ENCODE peak calls at places on chromosomes 12 and 14, in eight cellular contexts. B, M, J, L, T, A, P and G are unnamed samples.

GRCh38 chr12:112682586-112682985 is 109.0 kb upstream of the RPH3A start:
- DNase-seq in B (no peak), M (no peak), J (no peak), L (no peak), T (no peak), A (no peak), P (no peak), G (no peak)

GRCh38 chr14:64465208-64465821 is at the start of gene AKAP5:
- DNase-seq in B (peak; percentile 67), M (peak; percentile 53), J (no peak), L (peak; percentile 91), T (peak; percentile 94), A (peak; percentile 79), P (peak; percentile 96), G (peak; percentile 60)

GRCh38 chr14:33163109-33163508 is 224.4 kb downstream of the NPAS3 start:
- DNase-seq in B (no peak), M (no peak), J (no peak), L (no peak), T (no peak), A (no peak), P (no peak), G (peak; percentile 11)

GRCh38 chr14:23091294-23092225 is 3.4 kb downstream of the ACIN1 start:
- DNase-seq in B (no peak), M (no peak), J (no peak), L (no peak), T (no peak), A (no peak), P (no peak), G (no peak)

GRCh38 chr12:122227341-122227740 is 1.5 kb upstream of the DIABLO start:
- DNase-seq in B (no peak), M (no peak), J (no peak), L (no peak), T (no peak), A (no peak), P (peak; percentile 64), G (no peak)

GRCh38 chr12:19183121-19183838 is 53.7 kb downstream of the PLEKHA5 start:
- DNase-seq in B (no peak), M (no peak), J (no peak), L (peak; percentile 63), T (peak; percentile 20), A (peak; percentile 16), P (no peak), G (no peak)

GRCh38 chr12:42887657-42888056 is 298.1 kb upstream of the PRICKLE1 start:
- DNase-seq in B (no peak), M (peak; percentile 68), J (no peak), L (no peak), T (no peak), A (no peak), P (no peak), G (no peak)

GRCh38 chr14:35847636-35848035 is 21.5 kb downstream of the BRMS1L start:
- DNase-seq in B (no peak), M (no peak), J (no peak), L (no peak), T (no peak), A (no peak), P (no peak), G (no peak)

GRCh38 chr12:15404485-15404884 is 82.2 kb downstream of the PTPRO start:
- DNase-seq in B (no peak), M (peak; percentile 19), J (no peak), L (no peak), T (no peak), A (no peak), P (no peak), G (no peak)

GRCh38 chr14:43438056-43438455 is 1069.0 kb downstream of the FSCB start:
- DNase-seq in B (peak; percentile 14), M (no peak), J (no peak), L (no peak), T (no peak), A (no peak), P (no peak), G (no peak)

GRCh38 chr12:54193437-54193836 is 4.7 kb upstream of the SMUG1 start:
- DNase-seq in B (no peak), M (no peak), J (no peak), L (no peak), T (no peak), A (no peak), P (peak; percentile 47), G (no peak)

GRCh38 chr14:103008768-103009342 is 48.5 kb downstream of the CDC42BPB start:
- DNase-seq in B (no peak), M (peak; percentile 61), J (no peak), L (no peak), T (no peak), A (no peak), P (no peak), G (no peak)

GRCh38 chr12:113241191-113242017 is 20.1 kb downstream of the TPCN1 start:
- DNase-seq in B (peak; percentile 19), M (peak; percentile 97), J (no peak), L (no peak), T (no peak), A (peak; percentile 78), P (no peak), G (no peak)

GRCh38 chr14:76603713-76604112 is 157.6 kb upstream of the VASH1 start:
- DNase-seq in B (no peak), M (no peak), J (no peak), L (no peak), T (no peak), A (no peak), P (no peak), G (no peak)

GRCh38 chr12:75754698-75755097 is 243.3 kb upstream of the KRR1 start:
- DNase-seq in B (no peak), M (no peak), J (no peak), L (no peak), T (no peak), A (no peak), P (no peak), G (no peak)

GRCh38 chr14:94775082-94775874 is 5.4 kb upstream of the GSC start:
- DNase-seq in B (no peak), M (no peak), J (no peak), L (peak; percentile 67), T (peak; percentile 69), A (no peak), P (no peak), G (no peak)

GRCh38 chr12:98198261-98198982 is 317.0 kb upstream of the TMPO start:
- DNase-seq in B (no peak), M (peak; percentile 2), J (no peak), L (peak; percentile 30), T (no peak), A (no peak), P (no peak), G (peak; percentile 11)

GRCh38 chr12:119725523-119725922 is 57.6 kb downstream of the PRKAB1 start:
- DNase-seq in B (no peak), M (no peak), J (no peak), L (no peak), T (no peak), A (no peak), P (no peak), G (no peak)

GRCh38 chr12:54032627-54033100 is at the start of gene HOXC5:
- DNase-seq in B (peak; percentile 53), M (peak; percentile 84), J (peak; percentile 54), L (peak; percentile 94), T (peak; percentile 85), A (peak; percentile 86), P (peak; percentile 93), G (peak; percentile 75)

GRCh38 chr12:5710260-5710878 is 234.7 kb downstream of the ANO2 start:
- DNase-seq in B (no peak), M (no peak), J (no peak), L (no peak), T (no peak), A (peak; percentile 13), P (no peak), G (no peak)

DNA sequence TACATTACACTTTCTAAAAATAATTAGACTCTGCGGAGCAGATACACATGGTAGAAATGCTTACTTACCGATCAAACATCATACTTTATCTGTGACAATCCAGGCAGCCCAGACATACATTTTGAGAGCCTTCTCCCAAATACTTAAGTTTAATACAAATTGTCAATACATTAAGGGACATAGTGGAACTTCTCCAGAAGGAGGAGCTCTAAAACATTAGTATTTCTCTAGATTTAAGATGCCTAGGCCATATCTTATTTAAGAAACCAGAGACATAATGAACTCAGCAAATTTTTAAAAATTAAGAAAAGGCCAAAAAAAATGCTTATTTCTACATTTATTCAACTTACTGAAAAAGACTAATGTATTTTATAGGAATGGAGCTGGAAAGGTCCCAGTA is 16.1 kb downstream of the ACSM4 start:
- DNase-seq in B (no peak), M (peak; percentile 25), J (no peak), L (no peak), T (no peak), A (no peak), P (no peak), G (peak; percentile 1)
- TF ChIP-seq CTCF in B (peak; percentile 5), M (peak; percentile 40), J (no peak), L (no peak), T (no peak), A (peak; percentile 16), P (peak; percentile 47), G (peak; percentile 56)

DNA sequence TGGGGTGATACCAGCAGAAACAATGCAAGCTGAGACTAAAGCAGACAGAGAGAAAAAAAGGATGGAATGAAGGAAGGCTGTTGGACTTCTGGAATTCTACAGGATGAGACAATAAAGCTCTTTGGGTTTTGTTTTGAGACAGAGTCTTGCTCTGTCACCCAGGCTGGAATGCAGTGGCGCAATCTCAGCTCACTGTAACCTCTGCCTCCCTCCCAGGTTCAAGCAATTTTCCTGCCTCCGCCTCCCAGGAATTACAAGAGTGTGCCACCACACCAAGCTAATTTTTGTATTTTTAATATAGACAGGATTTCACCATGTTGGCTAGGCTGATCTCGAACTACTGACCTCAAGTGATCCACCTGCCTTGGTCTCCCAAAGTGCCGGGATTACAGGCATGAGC is 115.4 kb downstream of the EXOC5 start:
- DNase-seq in B (no peak), M (no peak), J (no peak), L (no peak), T (no peak), A (no peak), P (no peak), G (no peak)
- TF ChIP-seq EZH2phosphoT487 in B (no peak), M (no peak), J (no peak), L (no peak), T (no peak), A (no peak), P (no peak), G (no peak)

DNA sequence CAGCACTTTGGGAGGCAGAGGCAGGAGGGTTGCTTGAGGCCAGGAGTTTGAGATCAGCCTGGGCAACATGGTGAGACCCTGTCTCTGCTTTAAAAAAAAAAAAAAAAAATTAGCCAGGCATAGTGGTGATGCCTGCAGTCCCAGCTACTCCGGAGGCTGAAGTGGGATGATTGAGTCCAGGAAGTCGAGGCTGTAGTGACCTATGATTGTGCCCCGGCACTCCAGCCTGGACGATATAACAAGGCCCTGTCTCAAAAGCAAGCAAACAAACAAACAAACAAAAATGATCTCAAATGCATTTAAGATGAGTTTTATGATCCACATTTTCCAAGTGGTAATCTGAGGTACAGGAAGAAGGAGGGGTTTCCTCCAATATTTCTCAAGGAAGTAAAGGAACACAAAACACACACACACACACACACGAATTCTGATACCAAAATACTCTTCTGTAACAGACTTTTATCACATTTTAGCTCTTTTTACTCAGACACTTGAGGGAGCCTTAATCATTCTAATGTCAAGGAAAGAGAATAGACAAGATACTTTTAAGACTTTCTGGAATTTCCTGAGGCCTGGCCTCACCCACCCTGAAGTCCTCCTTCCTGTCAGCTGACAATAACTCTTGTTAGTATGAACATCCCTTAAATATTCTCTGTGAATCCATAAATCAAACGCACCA is 44.4 kb upstream of the CERS5 start:
- DNase-seq in B (no peak), M (peak; percentile 35), J (no peak), L (no peak), T (no peak), A (no peak), P (no peak), G (peak; percentile 21)
- TF ChIP-seq CTCF in B (no peak), M (no peak), J (peak; percentile 4), L (no peak), T (no peak), A (peak; percentile 8), P (no peak), G (peak; percentile 31)

GRCh38 chr12:49097381-49097780 is 2.8 kb upstream of the DHH start:
- DNase-seq in B (no peak), M (no peak), J (no peak), L (no peak), T (no peak), A (no peak), P (no peak), G (no peak)
- TF ChIP-seq EZH2phosphoT487 in B (no peak), M (no peak), J (no peak), L (no peak), T (no peak), A (no peak), P (no peak), G (no peak)